ENCODE peak calls at places on chromosomes 2 and 18, in nine cellular contexts. L is activated CD4-positive, alpha-beta T cell treated with anti-CD3 and anti-CD28 coated beads, Interleukin-2, amount 10 ng/mL, durations not matched to agents 7 days and 5 days; D is Daoy; P is stimulated activated CD8-positive, alpha-beta memory T cell treated with anti-CD3 and anti-CD28 coated beads, Interleukin-7, amount 100 ng/mL, for 1 hour; Q is Calu3; F is NCI-H1417; E is 8988T; Z is fibroblast of mammary gland; H is T1000. G is an unnamed sample.

GRCh38 chr2:75025633-75026380 is 67.4 kb downstream of the POLE4 start:
- DNase-seq in L (no peak), D (no peak), P (no peak), Q (no peak), F (no peak), E (no peak), Z (peak), H (no peak), G (no peak)

GRCh38 chr18:58300867-58301266 is 256.8 kb downstream of the NEDD4L start:
- DNase-seq in L (no peak), D (no peak), P (no peak), Q (no peak), F (no peak), E (no peak), Z (no peak), H (no peak), G (no peak)

GRCh38 chr18:23875966-23876365 is 138.6 kb upstream of the TTC39C start:
- DNase-seq in L (no peak), D (no peak), P (no peak), Q (no peak), F (no peak), E (no peak), Z (no peak), H (no peak), G (no peak)

GRCh38 chr2:160051374-160051800 is 11.0 kb downstream of the PLA2R1 start:
- DNase-seq in L (no peak), D (no peak), P (no peak), Q (no peak), F (no peak), E (no peak), Z (no peak), H (no peak), G (no peak)

GRCh38 chr18:12278765-12279682 is 24.9 kb downstream of the CIDEA start:
- DNase-seq in L (no peak), D (peak), P (no peak), Q (no peak), F (no peak), E (peak), Z (peak), H (no peak), G (peak)

GRCh38 chr18:55343396-55344073 is 244.5 kb downstream of the TCF4 start:
- DNase-seq in L (no peak), D (no peak), P (no peak), Q (no peak), F (peak), E (no peak), Z (peak), H (no peak), G (no peak)

GRCh38 chr2:207296265-207296948 is 130.7 kb upstream of the KLF7 start:
- DNase-seq in L (no peak), D (no peak), P (no peak), Q (no peak), F (no peak), E (no peak), Z (no peak), H (no peak), G (no peak)

GRCh38 chr2:16553222-16553621 is 112.4 kb downstream of the CYRIA start:
- DNase-seq in L (peak), D (peak), P (no peak), Q (peak), F (peak), E (no peak), Z (peak), H (no peak), G (no peak)

GRCh38 chr2:234958746-234959395 is 7.1 kb downstream of the SH3BP4 start:
- DNase-seq in L (no peak), D (no peak), P (no peak), Q (no peak), F (no peak), E (no peak), Z (no peak), H (no peak), G (no peak)

GRCh38 chr2:109302319-109302718 is 173.3 kb downstream of the SH3RF3 start:
- DNase-seq in L (no peak), D (no peak), P (no peak), Q (no peak), F (no peak), E (no peak), Z (no peak), H (no peak), G (no peak)

GRCh38 chr2:8677646-8678592 is 3.9 kb upstream of the ID2 start:
- DNase-seq in L (peak), D (peak), P (no peak), Q (peak), F (peak), E (peak), Z (peak), H (no peak), G (no peak)

GRCh38 chr2:46385786-46386577 is 88.8 kb downstream of the EPAS1 start:
- DNase-seq in L (no peak), D (no peak), P (no peak), Q (no peak), F (no peak), E (no peak), Z (peak), H (no peak), G (peak)

GRCh38 chr2:74867841-74868658 is 34.1 kb downstream of the HK2 start:
- DNase-seq in L (no peak), D (peak), P (no peak), Q (no peak), F (no peak), E (no peak), Z (peak), H (no peak), G (peak)

GRCh38 chr2:30611572-30611971 is 164.5 kb downstream of the LCLAT1 start:
- DNase-seq in L (no peak), D (peak), P (no peak), Q (no peak), F (peak), E (no peak), Z (peak), H (no peak), G (peak)

GRCh38 chr2:176324862-176325261 is 55.6 kb downstream of the MTX2 start:
- DNase-seq in L (no peak), D (no peak), P (no peak), Q (no peak), F (no peak), E (no peak), Z (no peak), H (no peak), G (no peak)

GRCh38 chr2:33395660-33396249 is 80.7 kb upstream of the RASGRP3 start:
- DNase-seq in L (peak), D (peak), P (peak), Q (peak), F (peak), E (no peak), Z (peak), H (peak), G (no peak)

GRCh38 chr2:79832540-79833234 is 319.8 kb downstream of the CTNNA2 start:
- DNase-seq in L (no peak), D (no peak), P (no peak), Q (no peak), F (peak), E (no peak), Z (no peak), H (no peak), G (no peak)

GRCh38 chr2:218301176-218301819 is 9.0 kb upstream of the TMBIM1 start:
- DNase-seq in L (peak), D (peak), P (peak), Q (peak), F (peak), E (no peak), Z (peak), H (peak), G (no peak)

GRCh38 chr18:69943021-69943420 is 4.7 kb downstream of the CD226 start:
- DNase-seq in L (no peak), D (no peak), P (no peak), Q (no peak), F (no peak), E (no peak), Z (no peak), H (no peak), G (no peak)

GRCh38 chr2:62046141-62046540 is 140.7 kb downstream of the COMMD1 start:
- DNase-seq in L (no peak), D (no peak), P (no peak), Q (no peak), F (no peak), E (no peak), Z (no peak), H (no peak), G (no peak)

GRCh38 chr2:240069846-240070245 is 16.5 kb upstream of the OR6B3 start:
- DNase-seq in L (no peak), D (no peak), P (no peak), Q (no peak), F (no peak), E (no peak), Z (no peak), H (no peak), G (no peak)